ENCODE peak calls at places on chromosomes 16 and 17, in six cellular contexts. One of them, this sample, is unnamed.

GRCh38 chr16:71885261-71885650 is 1.3 kb upstream of the ZNF821 start:
- DNase-seq in amygdala: no peak
- DNase-seq in T-helper 17 cell: no peak
- DNase-seq in stimulated activated CD4-positive, alpha-beta T cell treated with anti-CD3 and anti-CD28 coated beads, Interleukin-4, amount 100 ng/mL, for 48 hours: no peak
- DNase-seq in mucosa of descending colon: no peak
- DNase-seq in stimulated activated CD8-positive, alpha-beta memory T cell treated with anti-CD3 and anti-CD28 coated beads, Interleukin-7, amount 100 ng/mL, for 1 hour: no peak
- DNase-seq in this sample: no peak

GRCh38 chr17:45338023-45338781 is 21.4 kb upstream of the MAP3K14 start:
- DNase-seq in T-helper 17 cell: no peak
- DNase-seq in stimulated activated CD8-positive, alpha-beta memory T cell treated with anti-CD3 and anti-CD28 coated beads, Interleukin-7, amount 100 ng/mL, for 1 hour: no peak
- DNase-seq in mucosa of descending colon: no peak
- DNase-seq in stimulated activated CD4-positive, alpha-beta T cell treated with anti-CD3 and anti-CD28 coated beads, Interleukin-4, amount 100 ng/mL, for 48 hours: no peak
- DNase-seq in amygdala: no peak
- DNase-seq in this sample: no peak

GRCh38 chr16:83830091-83830768 is 22.5 kb downstream of the HSBP1 start:
- DNase-seq in mucosa of descending colon: no peak
- DNase-seq in T-helper 17 cell: no peak
- DNase-seq in stimulated activated CD4-positive, alpha-beta T cell treated with anti-CD3 and anti-CD28 coated beads, Interleukin-4, amount 100 ng/mL, for 48 hours: no peak
- DNase-seq in amygdala: no peak
- DNase-seq in stimulated activated CD8-positive, alpha-beta memory T cell treated with anti-CD3 and anti-CD28 coated beads, Interleukin-7, amount 100 ng/mL, for 1 hour: no peak
- DNase-seq in this sample: no peak

GRCh38 chr17:74601944-74602572 is 10.0 kb upstream of the CD300LD start:
- DNase-seq in T-helper 17 cell: no peak
- DNase-seq in mucosa of descending colon: peak
- DNase-seq in stimulated activated CD8-positive, alpha-beta memory T cell treated with anti-CD3 and anti-CD28 coated beads, Interleukin-7, amount 100 ng/mL, for 1 hour: no peak
- DNase-seq in stimulated activated CD4-positive, alpha-beta T cell treated with anti-CD3 and anti-CD28 coated beads, Interleukin-4, amount 100 ng/mL, for 48 hours: peak
- DNase-seq in amygdala: no peak
- DNase-seq in this sample: no peak

GRCh38 chr17:82684207-82684903 is 14.1 kb downstream of the RAB40B start:
- DNase-seq in stimulated activated CD4-positive, alpha-beta T cell treated with anti-CD3 and anti-CD28 coated beads, Interleukin-4, amount 100 ng/mL, for 48 hours: no peak
- DNase-seq in amygdala: no peak
- DNase-seq in mucosa of descending colon: peak
- DNase-seq in T-helper 17 cell: no peak
- DNase-seq in stimulated activated CD8-positive, alpha-beta memory T cell treated with anti-CD3 and anti-CD28 coated beads, Interleukin-7, amount 100 ng/mL, for 1 hour: no peak
- DNase-seq in this sample: no peak

GRCh38 chr16:67716097-67716496 is 3.0 kb downstream of the GFOD2 start:
- DNase-seq in stimulated activated CD4-positive, alpha-beta T cell treated with anti-CD3 and anti-CD28 coated beads, Interleukin-4, amount 100 ng/mL, for 48 hours: no peak
- DNase-seq in stimulated activated CD8-positive, alpha-beta memory T cell treated with anti-CD3 and anti-CD28 coated beads, Interleukin-7, amount 100 ng/mL, for 1 hour: no peak
- DNase-seq in mucosa of descending colon: peak
- DNase-seq in T-helper 17 cell: no peak
- DNase-seq in amygdala: no peak
- DNase-seq in this sample: no peak

GRCh38 chr17:62892870-62893338 is 73.1 kb upstream of the TANC2 start:
- DNase-seq in amygdala: no peak
- DNase-seq in T-helper 17 cell: no peak
- DNase-seq in mucosa of descending colon: peak
- DNase-seq in stimulated activated CD4-positive, alpha-beta T cell treated with anti-CD3 and anti-CD28 coated beads, Interleukin-4, amount 100 ng/mL, for 48 hours: peak
- DNase-seq in stimulated activated CD8-positive, alpha-beta memory T cell treated with anti-CD3 and anti-CD28 coated beads, Interleukin-7, amount 100 ng/mL, for 1 hour: peak
- DNase-seq in this sample: peak

GRCh38 chr17:78108726-78109488 is 19.6 kb downstream of the TMC6 start:
- DNase-seq in mucosa of descending colon: no peak
- DNase-seq in T-helper 17 cell: no peak
- DNase-seq in stimulated activated CD8-positive, alpha-beta memory T cell treated with anti-CD3 and anti-CD28 coated beads, Interleukin-7, amount 100 ng/mL, for 1 hour: no peak
- DNase-seq in amygdala: no peak
- DNase-seq in stimulated activated CD4-positive, alpha-beta T cell treated with anti-CD3 and anti-CD28 coated beads, Interleukin-4, amount 100 ng/mL, for 48 hours: no peak
- DNase-seq in this sample: no peak

GRCh38 chr16:57038151-57038550 is 48.8 kb downstream of the NLRC5 start:
- DNase-seq in stimulated activated CD4-positive, alpha-beta T cell treated with anti-CD3 and anti-CD28 coated beads, Interleukin-4, amount 100 ng/mL, for 48 hours: no peak
- DNase-seq in amygdala: no peak
- DNase-seq in T-helper 17 cell: no peak
- DNase-seq in mucosa of descending colon: no peak
- DNase-seq in stimulated activated CD8-positive, alpha-beta memory T cell treated with anti-CD3 and anti-CD28 coated beads, Interleukin-7, amount 100 ng/mL, for 1 hour: no peak
- DNase-seq in this sample: no peak

GRCh38 chr17:7435676-7436555 is 681 bp downstream of the TMEM102 start:
- DNase-seq in stimulated activated CD4-positive, alpha-beta T cell treated with anti-CD3 and anti-CD28 coated beads, Interleukin-4, amount 100 ng/mL, for 48 hours: peak
- DNase-seq in mucosa of descending colon: peak
- DNase-seq in T-helper 17 cell: peak
- DNase-seq in amygdala: no peak
- DNase-seq in stimulated activated CD8-positive, alpha-beta memory T cell treated with anti-CD3 and anti-CD28 coated beads, Interleukin-7, amount 100 ng/mL, for 1 hour: no peak
- DNase-seq in this sample: peak

GRCh38 chr16:63921737-63922136 is 1200.1 kb downstream of the CDH11 start:
- DNase-seq in mucosa of descending colon: no peak
- DNase-seq in amygdala: no peak
- DNase-seq in T-helper 17 cell: no peak
- DNase-seq in stimulated activated CD8-positive, alpha-beta memory T cell treated with anti-CD3 and anti-CD28 coated beads, Interleukin-7, amount 100 ng/mL, for 1 hour: no peak
- DNase-seq in stimulated activated CD4-positive, alpha-beta T cell treated with anti-CD3 and anti-CD28 coated beads, Interleukin-4, amount 100 ng/mL, for 48 hours: no peak
- DNase-seq in this sample: no peak

GRCh38 chr16:73228649-73229048 is 180.7 kb upstream of the ZFHX3 start:
- DNase-seq in stimulated activated CD4-positive, alpha-beta T cell treated with anti-CD3 and anti-CD28 coated beads, Interleukin-4, amount 100 ng/mL, for 48 hours: no peak
- DNase-seq in T-helper 17 cell: no peak
- DNase-seq in amygdala: no peak
- DNase-seq in stimulated activated CD8-positive, alpha-beta memory T cell treated with anti-CD3 and anti-CD28 coated beads, Interleukin-7, amount 100 ng/mL, for 1 hour: no peak
- DNase-seq in mucosa of descending colon: no peak
- DNase-seq in this sample: no peak

GRCh38 chr17:81471804-81472456 is 40.7 kb downstream of the ACTG1 start:
- DNase-seq in stimulated activated CD4-positive, alpha-beta T cell treated with anti-CD3 and anti-CD28 coated beads, Interleukin-4, amount 100 ng/mL, for 48 hours: no peak
- DNase-seq in stimulated activated CD8-positive, alpha-beta memory T cell treated with anti-CD3 and anti-CD28 coated beads, Interleukin-7, amount 100 ng/mL, for 1 hour: no peak
- DNase-seq in T-helper 17 cell: no peak
- DNase-seq in mucosa of descending colon: peak
- DNase-seq in amygdala: peak
- DNase-seq in this sample: no peak

GRCh38 chr17:55238931-55239297 is 25.8 kb upstream of the HLF start:
- DNase-seq in amygdala: no peak
- DNase-seq in mucosa of descending colon: peak
- DNase-seq in stimulated activated CD8-positive, alpha-beta memory T cell treated with anti-CD3 and anti-CD28 coated beads, Interleukin-7, amount 100 ng/mL, for 1 hour: no peak
- DNase-seq in T-helper 17 cell: no peak
- DNase-seq in stimulated activated CD4-positive, alpha-beta T cell treated with anti-CD3 and anti-CD28 coated beads, Interleukin-4, amount 100 ng/mL, for 48 hours: no peak
- DNase-seq in this sample: peak

GRCh38 chr17:45132569-45133463 is 501 bp upstream of the PLCD3 start:
- DNase-seq in mucosa of descending colon: peak
- DNase-seq in T-helper 17 cell: peak
- DNase-seq in stimulated activated CD8-positive, alpha-beta memory T cell treated with anti-CD3 and anti-CD28 coated beads, Interleukin-7, amount 100 ng/mL, for 1 hour: no peak
- DNase-seq in stimulated activated CD4-positive, alpha-beta T cell treated with anti-CD3 and anti-CD28 coated beads, Interleukin-4, amount 100 ng/mL, for 48 hours: peak
- DNase-seq in amygdala: peak
- DNase-seq in this sample: peak

GRCh38 chr16:31206776-31207175 is 4.2 kb upstream of the PYCARD start:
- DNase-seq in T-helper 17 cell: no peak
- DNase-seq in mucosa of descending colon: peak
- DNase-seq in stimulated activated CD4-positive, alpha-beta T cell treated with anti-CD3 and anti-CD28 coated beads, Interleukin-4, amount 100 ng/mL, for 48 hours: no peak
- DNase-seq in stimulated activated CD8-positive, alpha-beta memory T cell treated with anti-CD3 and anti-CD28 coated beads, Interleukin-7, amount 100 ng/mL, for 1 hour: no peak
- DNase-seq in amygdala: no peak
- DNase-seq in this sample: no peak

GRCh38 chr17:19347323-19348080 is 15.0 kb downstream of the B9D1 start:
- DNase-seq in T-helper 17 cell: no peak
- DNase-seq in amygdala: no peak
- DNase-seq in stimulated activated CD4-positive, alpha-beta T cell treated with anti-CD3 and anti-CD28 coated beads, Interleukin-4, amount 100 ng/mL, for 48 hours: no peak
- DNase-seq in stimulated activated CD8-positive, alpha-beta memory T cell treated with anti-CD3 and anti-CD28 coated beads, Interleukin-7, amount 100 ng/mL, for 1 hour: no peak
- DNase-seq in mucosa of descending colon: no peak
- DNase-seq in this sample: no peak

GRCh38 chr17:39903158-39903884 is 15.1 kb downstream of the GSDMB start:
- DNase-seq in T-helper 17 cell: no peak
- DNase-seq in amygdala: no peak
- DNase-seq in stimulated activated CD4-positive, alpha-beta T cell treated with anti-CD3 and anti-CD28 coated beads, Interleukin-4, amount 100 ng/mL, for 48 hours: no peak
- DNase-seq in stimulated activated CD8-positive, alpha-beta memory T cell treated with anti-CD3 and anti-CD28 coated beads, Interleukin-7, amount 100 ng/mL, for 1 hour: no peak
- DNase-seq in mucosa of descending colon: no peak
- DNase-seq in this sample: no peak

GRCh38 chr16:3259097-3259496 is 2.7 kb upstream of the MEFV start:
- DNase-seq in stimulated activated CD8-positive, alpha-beta memory T cell treated with anti-CD3 and anti-CD28 coated beads, Interleukin-7, amount 100 ng/mL, for 1 hour: no peak
- DNase-seq in T-helper 17 cell: no peak
- DNase-seq in stimulated activated CD4-positive, alpha-beta T cell treated with anti-CD3 and anti-CD28 coated beads, Interleukin-4, amount 100 ng/mL, for 48 hours: no peak
- DNase-seq in amygdala: no peak
- DNase-seq in mucosa of descending colon: peak
- DNase-seq in this sample: no peak

GRCh38 chr16:2782583-2783351 is 4.6 kb downstream of the PRSS33 start:
- DNase-seq in mucosa of descending colon: no peak
- DNase-seq in stimulated activated CD8-positive, alpha-beta memory T cell treated with anti-CD3 and anti-CD28 coated beads, Interleukin-7, amount 100 ng/mL, for 1 hour: no peak
- DNase-seq in stimulated activated CD4-positive, alpha-beta T cell treated with anti-CD3 and anti-CD28 coated beads, Interleukin-4, amount 100 ng/mL, for 48 hours: no peak
- DNase-seq in T-helper 17 cell: no peak
- DNase-seq in amygdala: no peak
- DNase-seq in this sample: no peak

GRCh38 chr17:61306003-61306402 is 93.6 kb upstream of the TBX2 start:
- DNase-seq in mucosa of descending colon: no peak
- DNase-seq in stimulated activated CD4-positive, alpha-beta T cell treated with anti-CD3 and anti-CD28 coated beads, Interleukin-4, amount 100 ng/mL, for 48 hours: no peak
- DNase-seq in amygdala: no peak
- DNase-seq in stimulated activated CD8-positive, alpha-beta memory T cell treated with anti-CD3 and anti-CD28 coated beads, Interleukin-7, amount 100 ng/mL, for 1 hour: no peak
- DNase-seq in T-helper 17 cell: no peak
- DNase-seq in this sample: no peak

GRCh38 chr16:1488054-1488601 is 616 bp downstream of the PTX4 start:
- DNase-seq in mucosa of descending colon: no peak
- DNase-seq in stimulated activated CD4-positive, alpha-beta T cell treated with anti-CD3 and anti-CD28 coated beads, Interleukin-4, amount 100 ng/mL, for 48 hours: no peak
- DNase-seq in stimulated activated CD8-positive, alpha-beta memory T cell treated with anti-CD3 and anti-CD28 coated beads, Interleukin-7, amount 100 ng/mL, for 1 hour: no peak
- DNase-seq in amygdala: no peak
- DNase-seq in T-helper 17 cell: no peak
- DNase-seq in this sample: no peak

GRCh38 chr17:15744885-15745284 is 12.8 kb downstream of the TBC1D26 start:
- DNase-seq in T-helper 17 cell: no peak
- DNase-seq in stimulated activated CD8-positive, alpha-beta memory T cell treated with anti-CD3 and anti-CD28 coated beads, Interleukin-7, amount 100 ng/mL, for 1 hour: no peak
- DNase-seq in stimulated activated CD4-positive, alpha-beta T cell treated with anti-CD3 and anti-CD28 coated beads, Interleukin-4, amount 100 ng/mL, for 48 hours: no peak
- DNase-seq in amygdala: no peak
- DNase-seq in mucosa of descending colon: no peak
- DNase-seq in this sample: no peak

GRCh38 chr16:83913234-83913633 is 14.3 kb downstream of the MLYCD start:
- DNase-seq in mucosa of descending colon: no peak
- DNase-seq in T-helper 17 cell: no peak
- DNase-seq in stimulated activated CD8-positive, alpha-beta memory T cell treated with anti-CD3 and anti-CD28 coated beads, Interleukin-7, amount 100 ng/mL, for 1 hour: no peak
- DNase-seq in amygdala: no peak
- DNase-seq in stimulated activated CD4-positive, alpha-beta T cell treated with anti-CD3 and anti-CD28 coated beads, Interleukin-4, amount 100 ng/mL, for 48 hours: no peak
- DNase-seq in this sample: no peak

GRCh38 chr16:74793571-74793970 is 19.0 kb upstream of the FA2H start:
- DNase-seq in stimulated activated CD8-positive, alpha-beta memory T cell treated with anti-CD3 and anti-CD28 coated beads, Interleukin-7, amount 100 ng/mL, for 1 hour: no peak
- DNase-seq in stimulated activated CD4-positive, alpha-beta T cell treated with anti-CD3 and anti-CD28 coated beads, Interleukin-4, amount 100 ng/mL, for 48 hours: no peak
- DNase-seq in amygdala: no peak
- DNase-seq in T-helper 17 cell: no peak
- DNase-seq in mucosa of descending colon: no peak
- DNase-seq in this sample: no peak

GRCh38 chr16:27107185-27107592 is 40.5 kb downstream of the C16orf82 start:
- DNase-seq in amygdala: no peak
- DNase-seq in T-helper 17 cell: no peak
- DNase-seq in mucosa of descending colon: peak
- DNase-seq in stimulated activated CD4-positive, alpha-beta T cell treated with anti-CD3 and anti-CD28 coated beads, Interleukin-4, amount 100 ng/mL, for 48 hours: no peak
- DNase-seq in stimulated activated CD8-positive, alpha-beta memory T cell treated with anti-CD3 and anti-CD28 coated beads, Interleukin-7, amount 100 ng/mL, for 1 hour: no peak
- DNase-seq in this sample: no peak

GRCh38 chr17:7282752-7283321 is 1.3 kb downstream of the SLC2A4 start:
- DNase-seq in T-helper 17 cell: no peak
- DNase-seq in mucosa of descending colon: no peak
- DNase-seq in stimulated activated CD4-positive, alpha-beta T cell treated with anti-CD3 and anti-CD28 coated beads, Interleukin-4, amount 100 ng/mL, for 48 hours: no peak
- DNase-seq in stimulated activated CD8-positive, alpha-beta memory T cell treated with anti-CD3 and anti-CD28 coated beads, Interleukin-7, amount 100 ng/mL, for 1 hour: no peak
- DNase-seq in amygdala: no peak
- DNase-seq in this sample: no peak

GRCh38 chr17:29582254-29582765 is 7.1 kb downstream of the GIT1 start:
- DNase-seq in stimulated activated CD8-positive, alpha-beta memory T cell treated with anti-CD3 and anti-CD28 coated beads, Interleukin-7, amount 100 ng/mL, for 1 hour: no peak
- DNase-seq in stimulated activated CD4-positive, alpha-beta T cell treated with anti-CD3 and anti-CD28 coated beads, Interleukin-4, amount 100 ng/mL, for 48 hours: no peak
- DNase-seq in amygdala: no peak
- DNase-seq in mucosa of descending colon: no peak
- DNase-seq in T-helper 17 cell: no peak
- DNase-seq in this sample: no peak

GRCh38 chr16:85996843-85997242 is 97.9 kb downstream of the IRF8 start:
- DNase-seq in T-helper 17 cell: no peak
- DNase-seq in mucosa of descending colon: no peak
- DNase-seq in stimulated activated CD8-positive, alpha-beta memory T cell treated with anti-CD3 and anti-CD28 coated beads, Interleukin-7, amount 100 ng/mL, for 1 hour: no peak
- DNase-seq in amygdala: no peak
- DNase-seq in stimulated activated CD4-positive, alpha-beta T cell treated with anti-CD3 and anti-CD28 coated beads, Interleukin-4, amount 100 ng/mL, for 48 hours: no peak
- DNase-seq in this sample: no peak

GRCh38 chr17:63337579-63337978 is 108.5 kb downstream of the CYB561 start:
- DNase-seq in amygdala: no peak
- DNase-seq in stimulated activated CD8-positive, alpha-beta memory T cell treated with anti-CD3 and anti-CD28 coated beads, Interleukin-7, amount 100 ng/mL, for 1 hour: no peak
- DNase-seq in stimulated activated CD4-positive, alpha-beta T cell treated with anti-CD3 and anti-CD28 coated beads, Interleukin-4, amount 100 ng/mL, for 48 hours: no peak
- DNase-seq in mucosa of descending colon: no peak
- DNase-seq in T-helper 17 cell: no peak
- DNase-seq in this sample: no peak

GRCh38 chr16:87965417-87965816 is 14.2 kb downstream of the BANP start:
- DNase-seq in amygdala: no peak
- DNase-seq in mucosa of descending colon: no peak
- DNase-seq in T-helper 17 cell: no peak
- DNase-seq in stimulated activated CD4-positive, alpha-beta T cell treated with anti-CD3 and anti-CD28 coated beads, Interleukin-4, amount 100 ng/mL, for 48 hours: no peak
- DNase-seq in stimulated activated CD8-positive, alpha-beta memory T cell treated with anti-CD3 and anti-CD28 coated beads, Interleukin-7, amount 100 ng/mL, for 1 hour: no peak
- DNase-seq in this sample: no peak

GRCh38 chr16:86676216-86676800 is 98.0 kb downstream of the FOXL1 start:
- DNase-seq in stimulated activated CD4-positive, alpha-beta T cell treated with anti-CD3 and anti-CD28 coated beads, Interleukin-4, amount 100 ng/mL, for 48 hours: no peak
- DNase-seq in amygdala: no peak
- DNase-seq in stimulated activated CD8-positive, alpha-beta memory T cell treated with anti-CD3 and anti-CD28 coated beads, Interleukin-7, amount 100 ng/mL, for 1 hour: no peak
- DNase-seq in mucosa of descending colon: no peak
- DNase-seq in T-helper 17 cell: no peak
- DNase-seq in this sample: no peak

GRCh38 chr17:2803971-2804370 is 7.7 kb downstream of the RAP1GAP2 start:
- DNase-seq in stimulated activated CD4-positive, alpha-beta T cell treated with anti-CD3 and anti-CD28 coated beads, Interleukin-4, amount 100 ng/mL, for 48 hours: no peak
- DNase-seq in stimulated activated CD8-positive, alpha-beta memory T cell treated with anti-CD3 and anti-CD28 coated beads, Interleukin-7, amount 100 ng/mL, for 1 hour: no peak
- DNase-seq in mucosa of descending colon: no peak
- DNase-seq in amygdala: no peak
- DNase-seq in T-helper 17 cell: no peak
- DNase-seq in this sample: no peak

GRCh38 chr17:72136692-72137550 is 16.1 kb downstream of the SOX9 start:
- DNase-seq in amygdala: no peak
- DNase-seq in T-helper 17 cell: no peak
- DNase-seq in stimulated activated CD8-positive, alpha-beta memory T cell treated with anti-CD3 and anti-CD28 coated beads, Interleukin-7, amount 100 ng/mL, for 1 hour: no peak
- DNase-seq in mucosa of descending colon: no peak
- DNase-seq in stimulated activated CD4-positive, alpha-beta T cell treated with anti-CD3 and anti-CD28 coated beads, Interleukin-4, amount 100 ng/mL, for 48 hours: no peak
- DNase-seq in this sample: no peak